ENCODE peak calls at places on chromosomes 12 and 14, in six cellular contexts. L is iPS-NIHi11, A is Kasumi-1, X is NCI-H1105 treated with DMSO at 0.1 percent for 48 hours, C is OCI-LY7, B is EL. Y is an unnamed sample.

GRCh38 chr12:95884998-95885397 is 26.2 kb downstream of the SNRPF start:
- DNase-seq in A (no peak), C (no peak), X (no peak), B (peak), L (no peak), Y (no peak)

GRCh38 chr12:128794661-128795529 is 28.9 kb downstream of the SLC15A4 start:
- DNase-seq in A (peak), X (no peak), B (no peak), L (no peak), C (peak), Y (no peak)

GRCh38 chr12:92654929-92655328 is 47.9 kb upstream of the PLEKHG7 start:
- DNase-seq in A (no peak), C (no peak), X (no peak), L (no peak), B (no peak), Y (no peak)

GRCh38 chr14:84029246-84029645 is 1500.7 kb upstream of the FLRT2 start:
- DNase-seq in C (no peak), L (no peak), A (no peak), B (no peak), X (no peak), Y (no peak)

GRCh38 chr12:27592548-27592947 is 68.5 kb downstream of the PPFIBP1 start:
- DNase-seq in X (no peak), A (no peak), B (no peak), C (no peak), L (no peak), Y (peak)

GRCh38 chr14:34023824-34024767 is 73.2 kb upstream of the EGLN3 start:
- DNase-seq in A (no peak), B (no peak), L (no peak), C (no peak), X (no peak), Y (no peak)

GRCh38 chr12:92193063-92193462 is 47.4 kb upstream of the BTG1 start:
- DNase-seq in X (no peak), B (no peak), L (no peak), C (no peak), A (no peak), Y (no peak)

GRCh38 chr12:27826076-27826475 is 46.0 kb upstream of the MANSC4 start:
- DNase-seq in C (no peak), L (no peak), A (no peak), B (no peak), X (no peak), Y (no peak)

GRCh38 chr12:113601656-113602263 is 130.1 kb upstream of the LHX5 start:
- DNase-seq in X (no peak), C (peak), B (no peak), L (peak), A (no peak), Y (no peak)

GRCh38 chr14:100271247-100271939 is 32.4 kb downstream of the YY1 start:
- DNase-seq in L (no peak), A (peak), C (peak), B (no peak), X (peak), Y (no peak)

GRCh38 chr14:35438910-35439713 is 34.6 kb upstream of the NFKBIA start:
- DNase-seq in C (peak), A (peak), X (no peak), B (peak), L (peak), Y (peak)

GRCh38 chr14:76086636-76087035 is 65.1 kb upstream of the GPATCH2L start:
- DNase-seq in C (no peak), X (no peak), L (no peak), B (no peak), A (no peak), Y (no peak)

GRCh38 chr14:96888593-96888992 is 91.4 kb downstream of the VRK1 start:
- DNase-seq in B (no peak), X (no peak), L (peak), C (no peak), A (no peak), Y (no peak)

GRCh38 chr12:56720696-56721615 is 4.1 kb downstream of the NACA start:
- DNase-seq in A (peak), L (no peak), B (no peak), X (no peak), C (no peak), Y (no peak)

GRCh38 chr12:124909831-124910560 is 4.5 kb downstream of the UBC start:
- DNase-seq in B (peak), A (no peak), X (no peak), L (no peak), C (no peak), Y (no peak)

GRCh38 chr14:103879570-103880333 is 32.4 kb upstream of the PPP1R13B start:
- DNase-seq in C (no peak), B (peak), X (no peak), L (peak), A (no peak), Y (peak)

GRCh38 chr12:109953656-109954055 is 42.5 kb downstream of the GIT2 start:
- DNase-seq in A (no peak), B (no peak), L (no peak), X (no peak), C (no peak), Y (no peak)

GRCh38 chr12:49804821-49805220 is 23.4 kb downstream of the NCKAP5L start:
- DNase-seq in X (no peak), C (no peak), B (no peak), A (no peak), L (no peak), Y (no peak)

GRCh38 chr12:116881867-116882507 is 746 bp upstream of the HRK start:
- DNase-seq in C (peak), B (peak), L (no peak), A (no peak), X (no peak), Y (no peak)

GRCh38 chr12:120539303-120539702 is 5.1 kb downstream of the RNF10 start:
- DNase-seq in A (no peak), C (no peak), X (no peak), L (no peak), B (peak), Y (peak)

GRCh38 chr12:76272292-76272691 is 75.9 kb downstream of the BBS10 start:
- DNase-seq in X (no peak), B (no peak), L (no peak), C (no peak), A (no peak), Y (no peak)

GRCh38 chr14:54138354-54139038 is 181.9 kb upstream of the BMP4 start:
- DNase-seq in X (no peak), A (no peak), L (no peak), B (peak), C (no peak), Y (no peak)

GRCh38 chr14:71931492-71932228 is 569 bp upstream of the RGS6 start:
- DNase-seq in L (no peak), C (no peak), B (no peak), A (no peak), X (peak), Y (no peak)

GRCh38 chr14:52711666-52712065 is 4.7 kb downstream of the PSMC6 start:
- DNase-seq in C (no peak), A (no peak), L (no peak), B (no peak), X (no peak), Y (no peak)

GRCh38 chr14:105525861-105526780 is at the start of gene TMEM121:
- DNase-seq in X (peak), A (no peak), C (no peak), B (no peak), L (peak), Y (peak)

GRCh38 chr14:58465425-58465824 is 37.9 kb downstream of the KIAA0586 start:
- DNase-seq in X (no peak), C (no peak), A (no peak), B (peak), L (no peak), Y (peak)

GRCh38 chr14:80638620-80639215 is 302.8 kb downstream of the CEP128 start:
- DNase-seq in C (no peak), B (peak), L (no peak), A (no peak), X (no peak), Y (no peak)

GRCh38 chr14:69716483-69717187 is 50.3 kb upstream of the SRSF5 start:
- DNase-seq in X (no peak), C (no peak), L (no peak), B (peak), A (no peak), Y (peak)

GRCh38 chr12:128595609-128596008 is 228.1 kb downstream of the SLC15A4 start:
- DNase-seq in X (no peak), B (no peak), C (no peak), A (no peak), L (no peak), Y (no peak)

GRCh38 chr14:99899578-99900178 is 106.5 kb downstream of the EML1 start:
- DNase-seq in X (no peak), C (peak), A (peak), L (no peak), B (peak), Y (peak)

Y was measured in AG08396.